ENCODE peak calls at places on chromosomes 6 and 20, in seven cellular contexts. One of them, this sample, is unnamed.

GRCh38 chr6:10112871-10113584 is 301.8 kb downstream of the TFAP2A start:
- DNase-seq in A549: no peak
- DNase-seq in uterus: no peak
- DNase-seq in H1: no peak
- DNase-seq in testis: peak; percentile 18
- DNase-seq in endothelial cell of umbilical vein: no peak
- DNase-seq in HepG2: no peak
- DNase-seq in this sample: no peak

GRCh38 chr6:169824848-169825557 is 73.6 kb downstream of the ERMARD start:
- DNase-seq in uterus: no peak
- DNase-seq in H1: no peak
- DNase-seq in HepG2: no peak
- DNase-seq in testis: peak; percentile 1
- DNase-seq in endothelial cell of umbilical vein: no peak
- DNase-seq in A549: no peak
- DNase-seq in this sample: no peak

GRCh38 chr6:100504786-100505737 is 40.3 kb upstream of the SIM1 start:
- DNase-seq in testis: no peak
- DNase-seq in HepG2: no peak
- DNase-seq in uterus: no peak
- DNase-seq in endothelial cell of umbilical vein: peak; percentile 63
- DNase-seq in A549: no peak
- DNase-seq in H1: no peak
- DNase-seq in this sample: no peak

GRCh38 chr20:51731771-51732453 is 36.3 kb downstream of the ATP9A start:
- DNase-seq in HepG2: no peak
- DNase-seq in A549: no peak
- DNase-seq in testis: peak; percentile 74
- DNase-seq in endothelial cell of umbilical vein: no peak
- DNase-seq in H1: no peak
- DNase-seq in uterus: no peak
- DNase-seq in this sample: no peak

GRCh38 chr20:41327178-41327577 is 9.6 kb upstream of the ZHX3 start:
- DNase-seq in HepG2: no peak
- DNase-seq in uterus: no peak
- DNase-seq in H1: no peak
- DNase-seq in A549: no peak
- DNase-seq in testis: no peak
- DNase-seq in endothelial cell of umbilical vein: no peak
- DNase-seq in this sample: no peak

GRCh38 chr20:61360940-61361339 is 108.9 kb downstream of the CDH4 start:
- DNase-seq in HepG2: no peak
- DNase-seq in testis: no peak
- DNase-seq in uterus: no peak
- DNase-seq in endothelial cell of umbilical vein: no peak
- DNase-seq in A549: no peak
- DNase-seq in H1: no peak
- DNase-seq in this sample: no peak

GRCh38 chr20:63282946-63283345 is 10.0 kb upstream of the COL20A1 start:
- DNase-seq in HepG2: no peak
- DNase-seq in endothelial cell of umbilical vein: no peak
- DNase-seq in A549: no peak
- DNase-seq in testis: no peak
- DNase-seq in H1: no peak
- DNase-seq in uterus: no peak
- DNase-seq in this sample: no peak

GRCh38 chr20:47377122-47377722 is 20.7 kb upstream of the ZMYND8 start:
- DNase-seq in testis: no peak
- DNase-seq in uterus: no peak
- DNase-seq in A549: no peak
- DNase-seq in H1: no peak
- DNase-seq in endothelial cell of umbilical vein: no peak
- DNase-seq in HepG2: no peak
- DNase-seq in this sample: no peak

GRCh38 chr6:132084811-132085509 is 133.8 kb upstream of the CCN2 start:
- DNase-seq in A549: no peak
- DNase-seq in HepG2: no peak
- DNase-seq in uterus: no peak
- DNase-seq in H1: no peak
- DNase-seq in endothelial cell of umbilical vein: peak; percentile 95
- DNase-seq in testis: no peak
- DNase-seq in this sample: no peak

GRCh38 chr6:128208851-128209580 is 308.2 kb upstream of the THEMIS start:
- DNase-seq in endothelial cell of umbilical vein: peak; percentile 24
- DNase-seq in testis: no peak
- DNase-seq in HepG2: peak; percentile 14
- DNase-seq in A549: no peak
- DNase-seq in uterus: no peak
- DNase-seq in H1: no peak
- DNase-seq in this sample: no peak

GRCh38 chr6:26199773-26200728 is 112.8 kb downstream of the HFE start:
- DNase-seq in HepG2: no peak
- DNase-seq in endothelial cell of umbilical vein: no peak
- DNase-seq in uterus: no peak
- DNase-seq in A549: no peak
- DNase-seq in H1: no peak
- DNase-seq in testis: no peak
- DNase-seq in this sample: peak; percentile 90

GRCh38 chr6:26202811-26203583 is 115.8 kb downstream of the HFE start:
- DNase-seq in HepG2: no peak
- DNase-seq in H1: no peak
- DNase-seq in testis: no peak
- DNase-seq in uterus: no peak
- DNase-seq in endothelial cell of umbilical vein: no peak
- DNase-seq in A549: no peak
- DNase-seq in this sample: no peak

GRCh38 chr6:26202201-26202611 is 115.0 kb downstream of the HFE start:
- DNase-seq in A549: no peak
- DNase-seq in uterus: no peak
- DNase-seq in endothelial cell of umbilical vein: no peak
- DNase-seq in testis: no peak
- DNase-seq in H1: no peak
- DNase-seq in HepG2: no peak
- DNase-seq in this sample: no peak

GRCh38 chr6:26199057-26199772 is 112.0 kb downstream of the HFE start:
- DNase-seq in uterus: peak; percentile 66
- DNase-seq in testis: peak; percentile 78
- DNase-seq in H1: no peak
- DNase-seq in endothelial cell of umbilical vein: peak; percentile 98
- DNase-seq in HepG2: peak; percentile 97
- DNase-seq in A549: no peak
- DNase-seq in this sample: peak; percentile 96

GRCh38 chr6:26200918-26201721 is 113.9 kb downstream of the HFE start:
- DNase-seq in uterus: no peak
- DNase-seq in HepG2: no peak
- DNase-seq in H1: no peak
- DNase-seq in A549: no peak
- DNase-seq in endothelial cell of umbilical vein: no peak
- DNase-seq in testis: no peak
- DNase-seq in this sample: no peak
- TF ChIP-seq POLR2A in uterus: no peak
- TF ChIP-seq POLR2A in HepG2: no peak
- TF ChIP-seq POLR2A in H1: peak; percentile 33
- TF ChIP-seq POLR2A in A549: no peak
- TF ChIP-seq POLR2A in endothelial cell of umbilical vein: no peak
- TF ChIP-seq POLR2A in testis: no peak
- TF ChIP-seq POLR2A in this sample: no peak

GRCh38 chr6:36387440-36388303 is at the start of gene ETV7:
- DNase-seq in uterus: peak; percentile 25
- DNase-seq in H1: no peak
- DNase-seq in endothelial cell of umbilical vein: no peak
- DNase-seq in HepG2: no peak
- DNase-seq in testis: peak; percentile 24
- DNase-seq in A549: no peak
- DNase-seq in this sample: peak; percentile 25
- TF ChIP-seq POLR2A in uterus: no peak
- TF ChIP-seq POLR2A in H1: no peak
- TF ChIP-seq POLR2A in endothelial cell of umbilical vein: no peak
- TF ChIP-seq POLR2A in HepG2: no peak
- TF ChIP-seq POLR2A in testis: no peak
- TF ChIP-seq POLR2A in A549: no peak
- TF ChIP-seq POLR2A in this sample: no peak

GRCh38 chr6:24972551-24972950 is 36.8 kb upstream of the RIPOR2 start:
- DNase-seq in H1: no peak
- DNase-seq in uterus: no peak
- DNase-seq in endothelial cell of umbilical vein: no peak
- DNase-seq in testis: no peak
- DNase-seq in HepG2: no peak
- DNase-seq in A549: no peak
- DNase-seq in this sample: no peak

GRCh38 chr6:24971067-24971466 is 35.3 kb upstream of the RIPOR2 start:
- DNase-seq in endothelial cell of umbilical vein: no peak
- DNase-seq in H1: no peak
- DNase-seq in A549: no peak
- DNase-seq in testis: no peak
- DNase-seq in HepG2: no peak
- DNase-seq in uterus: no peak
- DNase-seq in this sample: no peak

GRCh38 chr6:24969343-24969860 is 33.6 kb upstream of the RIPOR2 start:
- DNase-seq in uterus: no peak
- DNase-seq in H1: no peak
- DNase-seq in endothelial cell of umbilical vein: no peak
- DNase-seq in A549: no peak
- DNase-seq in testis: no peak
- DNase-seq in HepG2: no peak
- DNase-seq in this sample: no peak

GRCh38 chr6:24968711-24969110 is 33.0 kb upstream of the RIPOR2 start:
- DNase-seq in A549: no peak
- DNase-seq in HepG2: no peak
- DNase-seq in H1: no peak
- DNase-seq in testis: no peak
- DNase-seq in endothelial cell of umbilical vein: no peak
- DNase-seq in uterus: no peak
- DNase-seq in this sample: no peak

GRCh38 chr6:24974182-24975171 is 38.7 kb upstream of the RIPOR2 start:
- DNase-seq in uterus: no peak
- DNase-seq in testis: no peak
- DNase-seq in H1: no peak
- DNase-seq in HepG2: no peak
- DNase-seq in A549: no peak
- DNase-seq in endothelial cell of umbilical vein: no peak
- DNase-seq in this sample: no peak
- TF ChIP-seq POLR2A in uterus: no peak
- TF ChIP-seq POLR2A in testis: no peak
- TF ChIP-seq POLR2A in H1: no peak
- TF ChIP-seq POLR2A in HepG2: no peak
- TF ChIP-seq POLR2A in A549: no peak
- TF ChIP-seq POLR2A in endothelial cell of umbilical vein: no peak
- TF ChIP-seq POLR2A in this sample: peak; percentile 32

DNA sequence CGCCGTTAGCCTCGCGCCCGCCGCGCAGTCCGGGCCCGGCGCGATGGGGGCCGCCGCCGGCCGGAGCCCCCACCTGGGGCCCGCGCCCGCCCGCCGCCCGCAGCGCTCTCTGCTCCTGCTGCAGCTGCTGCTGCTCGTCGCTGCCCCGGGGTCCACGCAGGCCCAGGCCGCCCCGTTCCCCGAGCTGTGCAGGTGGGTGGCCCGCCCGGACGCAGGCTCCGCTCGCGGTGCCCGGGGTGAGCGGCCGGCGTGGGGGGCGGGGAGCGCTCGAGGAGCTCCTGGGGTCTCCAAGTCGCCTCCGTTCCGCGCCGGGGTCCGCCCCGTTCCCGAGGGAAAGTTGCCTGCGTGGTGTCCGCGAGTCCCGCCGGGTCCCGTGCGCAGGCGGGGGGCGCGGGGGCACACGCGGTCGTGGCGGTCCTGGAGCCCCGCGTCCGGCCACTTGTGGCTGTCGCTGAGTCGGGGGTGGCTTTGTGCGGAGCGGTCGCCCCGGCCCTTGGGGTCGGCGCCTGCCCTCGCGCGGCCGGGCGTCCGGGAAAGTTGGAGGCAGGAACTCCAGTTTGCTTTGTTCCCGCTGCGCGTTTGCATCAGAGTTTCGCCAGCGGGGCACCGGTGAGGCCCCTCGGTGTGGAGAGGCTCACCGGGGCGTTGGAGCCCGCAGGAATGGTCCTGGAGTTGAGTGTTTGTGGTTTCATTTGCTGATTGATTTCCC is 476 bp downstream of the IGF2R start:
- DNase-seq in H1: no peak
- DNase-seq in endothelial cell of umbilical vein: peak; percentile 33
- DNase-seq in A549: peak; percentile 6
- DNase-seq in testis: peak; percentile 36
- DNase-seq in uterus: peak; percentile 50
- DNase-seq in HepG2: no peak
- DNase-seq in this sample: peak; percentile 76
- TF ChIP-seq POLR2A in H1: no peak
- TF ChIP-seq POLR2A in endothelial cell of umbilical vein: no peak
- TF ChIP-seq POLR2A in A549: no peak
- TF ChIP-seq POLR2A in testis: no peak
- TF ChIP-seq POLR2A in uterus: no peak
- TF ChIP-seq POLR2A in HepG2: peak; percentile 36
- TF ChIP-seq POLR2A in this sample: no peak

DNA sequence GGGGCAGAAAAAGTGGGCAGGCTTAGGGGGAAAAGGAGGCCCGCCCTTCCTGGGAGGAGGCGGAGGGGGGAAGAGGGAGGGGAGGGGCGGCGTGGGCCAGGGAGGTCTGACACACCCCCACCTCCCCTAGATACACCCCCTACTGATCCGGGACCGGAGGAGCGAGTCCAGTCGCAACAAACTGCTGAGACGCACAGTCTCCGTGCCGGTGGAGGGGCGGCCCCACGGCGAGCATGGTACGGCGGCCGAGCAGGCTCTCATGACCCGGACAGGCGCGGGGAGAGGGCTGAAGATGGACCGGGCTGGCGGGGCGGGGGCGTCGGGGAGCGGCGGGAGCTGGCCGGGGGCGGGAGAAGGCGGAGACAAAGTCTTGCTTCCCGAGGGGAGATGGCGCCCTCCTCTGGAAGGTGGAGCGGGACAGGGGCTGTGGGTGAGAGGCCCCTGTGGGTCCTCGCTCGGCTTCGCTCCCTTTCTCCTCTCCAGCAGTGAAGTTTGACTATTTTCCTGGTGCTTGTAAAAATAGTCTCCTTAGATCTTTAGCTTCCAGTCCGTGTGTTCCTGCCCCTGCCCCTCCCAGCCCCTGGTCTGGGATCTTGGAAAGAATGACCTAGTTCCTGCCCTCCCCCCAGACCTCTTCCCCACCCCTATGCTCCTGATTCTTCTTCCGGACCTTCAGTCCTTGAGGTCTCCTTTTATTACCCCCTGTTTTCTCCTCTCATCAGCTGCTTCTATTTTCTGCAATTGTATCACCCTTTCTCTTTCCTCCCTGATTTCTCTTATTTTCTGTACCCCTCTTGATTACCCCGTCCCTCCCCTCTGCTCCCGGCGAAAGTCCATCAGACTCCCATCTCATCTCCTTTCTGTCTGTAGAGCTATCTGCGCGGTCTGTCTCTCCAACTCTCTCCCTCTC is 6.1 kb downstream of the SYNGAP1 start:
- DNase-seq in uterus: peak; percentile 90
- DNase-seq in HepG2: peak; percentile 73
- DNase-seq in endothelial cell of umbilical vein: peak; percentile 85
- DNase-seq in testis: peak; percentile 91
- DNase-seq in A549: peak; percentile 83
- DNase-seq in H1: no peak
- DNase-seq in this sample: peak; percentile 93
- TF ChIP-seq POLR2A in uterus: no peak
- TF ChIP-seq POLR2A in HepG2: no peak
- TF ChIP-seq POLR2A in endothelial cell of umbilical vein: peak; percentile 94
- TF ChIP-seq POLR2A in testis: no peak
- TF ChIP-seq POLR2A in A549: peak; percentile 33
- TF ChIP-seq POLR2A in H1: no peak
- TF ChIP-seq POLR2A in this sample: peak; percentile 47

GRCh38 chr20:50594591-50595432 is 84.6 kb downstream of the PTPN1 start:
- DNase-seq in endothelial cell of umbilical vein: no peak
- DNase-seq in uterus: no peak
- DNase-seq in A549: no peak
- DNase-seq in HepG2: no peak
- DNase-seq in H1: no peak
- DNase-seq in testis: no peak
- DNase-seq in this sample: no peak
- TF ChIP-seq POLR2A in endothelial cell of umbilical vein: no peak
- TF ChIP-seq POLR2A in uterus: no peak
- TF ChIP-seq POLR2A in A549: no peak
- TF ChIP-seq POLR2A in HepG2: no peak
- TF ChIP-seq POLR2A in H1: no peak
- TF ChIP-seq POLR2A in testis: no peak
- TF ChIP-seq POLR2A in this sample: no peak